ENCODE peak calls at places on chromosomes 11 and 22, in six cellular contexts. W is B cell; L is neuronal stem cell; Q is activated T-helper 1 cell treated with anti-CD3 and anti-CD28 coated beads, Interleukin-2, amount 50 U/mL, for 16 hours; Z is bronchial epithelial cell; E is T47D. G is an unnamed sample.

GRCh38 chr11:20037358-20037757 is 122.9 kb downstream of the DBX1 start:
- DNase-seq in W (no peak), Q (no peak), Z (no peak), E (no peak), L (no peak), G (no peak)

GRCh38 chr11:60842688-60843605 is 1.0 kb downstream of the CCDC86 start:
- DNase-seq in Q (no peak), W (no peak), L (no peak), Z (peak; percentile 53), E (no peak), G (no peak)

GRCh38 chr22:49297286-49297870 is 530.3 kb downstream of the BRD1 start:
- DNase-seq in Q (no peak), Z (no peak), W (no peak), L (no peak), E (no peak), G (no peak)

GRCh38 chr11:123047947-123048293 is 14.0 kb downstream of the HSPA8 start:
- DNase-seq in L (no peak), Z (no peak), W (no peak), Q (no peak), E (no peak), G (no peak)

GRCh38 chr22:37979782-37980181 is 4.6 kb downstream of the SOX10 start:
- DNase-seq in Z (no peak), W (no peak), L (no peak), Q (no peak), E (no peak), G (no peak)

GRCh38 chr11:31824791-31825452 is 13.8 kb upstream of the PAX6 start:
- DNase-seq in Q (no peak), W (no peak), Z (no peak), E (no peak), L (no peak), G (no peak)

GRCh38 chr11:45603930-45604682 is 61.3 kb downstream of the CHST1 start:
- DNase-seq in W (no peak), Q (no peak), L (peak; percentile 27), E (no peak), Z (no peak), G (no peak)

GRCh38 chr11:70297341-70297740 is 26.9 kb downstream of the PPFIA1 start:
- DNase-seq in L (no peak), Z (peak; percentile 25), Q (no peak), W (no peak), E (no peak), G (no peak)

GRCh38 chr22:38927033-38927789 is 30.2 kb upstream of the APOBEC3A start:
- DNase-seq in Q (peak; percentile 22), L (peak; percentile 59), Z (peak; percentile 27), W (no peak), E (no peak), G (peak; percentile 88)

GRCh38 chr11:100445231-100445735 is 241.8 kb upstream of the ARHGAP42 start:
- DNase-seq in W (no peak), Q (no peak), L (no peak), E (no peak), Z (peak; percentile 43), G (no peak)

GRCh38 chr11:66848671-66849500 is 5.6 kb downstream of the RCE1 start:
- DNase-seq in Z (no peak), L (no peak), E (peak; percentile 1), W (no peak), Q (no peak), G (no peak)

GRCh38 chr11:33168605-33169240 is 7.4 kb upstream of the CSTF3 start:
- DNase-seq in E (no peak), L (no peak), Z (no peak), W (no peak), Q (no peak), G (no peak)

GRCh38 chr11:126284829-126285228 is 1.9 kb downstream of the TIRAP start:
- DNase-seq in E (no peak), Q (peak; percentile 74), Z (peak; percentile 95), L (no peak), W (peak; percentile 75), G (peak; percentile 84)

GRCh38 chr11:6061475-6061874 is 30.9 kb upstream of the OR56A1 start:
- DNase-seq in L (no peak), Z (no peak), E (no peak), Q (no peak), W (no peak), G (no peak)

GRCh38 chr11:22884268-22884667 is 24.0 kb upstream of the CCDC179 start:
- DNase-seq in E (no peak), Q (no peak), L (no peak), W (no peak), Z (no peak), G (no peak)

GRCh38 chr11:133518702-133519264 is 13.5 kb downstream of the OPCML start:
- DNase-seq in W (no peak), E (no peak), Q (no peak), L (no peak), Z (no peak), G (no peak)

GRCh38 chr11:12564012-12564411 is 110.2 kb upstream of the TEAD1 start:
- DNase-seq in W (no peak), Z (no peak), L (no peak), E (no peak), Q (no peak), G (no peak)

GRCh38 chr22:42950281-42950680 is 64.7 kb downstream of the PACSIN2 start:
- DNase-seq in Q (no peak), L (no peak), Z (no peak), E (no peak), W (no peak), G (no peak)

GRCh38 chr11:2122907-2123627 is 16.1 kb downstream of the IGF2 start:
- DNase-seq in W (no peak), E (no peak), L (no peak), Q (no peak), Z (no peak), G (peak; percentile 17)

GRCh38 chr11:46359936-46360335 is 12.7 kb downstream of the DGKZ start:
- DNase-seq in L (no peak), E (no peak), W (no peak), Z (no peak), Q (no peak), G (no peak)

GRCh38 chr22:49406879-49407587 is 420.6 kb downstream of the BRD1 start:
- DNase-seq in Q (no peak), W (no peak), L (no peak), Z (no peak), E (no peak), G (no peak)

GRCh38 chr11:70155386-70155785 is 47.7 kb upstream of the FADD start:
- DNase-seq in Z (no peak), L (no peak), E (no peak), Q (no peak), W (no peak), G (no peak)

GRCh38 chr11:22666700-22667439 is 459 bp downstream of the GAS2 start:
- DNase-seq in Q (no peak), W (no peak), L (peak; percentile 39), E (no peak), Z (no peak), G (peak; percentile 35)

GRCh38 chr22:45127866-45128265 is 35.9 kb upstream of the NUP50 start:
- DNase-seq in Q (no peak), Z (peak; percentile 25), L (no peak), E (no peak), W (no peak), G (no peak)